ENCODE peak calls at places on chromosomes 13 and 19, in six cellular contexts. M is heart left ventricle, Q is tibial nerve, O is endodermal cell, J is fibroblast of lung, L is fibroblast of pulmonary artery. N is an unnamed sample.

GRCh38 chr13:80054806-80055205 is 286.1 kb downstream of the SPRY2 start:
- DNase-seq in M (no peak), Q (no peak), O (no peak), J (no peak), L (no peak), N (no peak)

GRCh38 chr19:46080561-46080960 is 39.8 kb upstream of the IGFL4 start:
- DNase-seq in M (no peak), Q (no peak), O (no peak), J (peak; percentile 56), L (peak; percentile 89), N (peak; percentile 59)

GRCh38 chr19:31257426-31258130 is 91.7 kb downstream of the TSHZ3 start:
- DNase-seq in M (no peak), Q (no peak), O (no peak), J (no peak), L (no peak), N (no peak)

GRCh38 chr13:80251403-80251802 is 89.5 kb downstream of the SPRY2 start:
- DNase-seq in M (no peak), Q (no peak), O (no peak), J (peak; percentile 52), L (peak; percentile 82), N (no peak)

GRCh38 chr19:3849092-3849491 is 19.7 kb downstream of the ZFR2 start:
- DNase-seq in M (no peak), Q (no peak), O (peak; percentile 88), J (no peak), L (peak; percentile 16), N (no peak)

GRCh38 chr13:112742583-112742982 is 52.7 kb downstream of the ATP11A start:
- DNase-seq in M (no peak), Q (no peak), O (no peak), J (no peak), L (no peak), N (no peak)

GRCh38 chr19:53294786-53295441 is 27.4 kb upstream of the VN1R4 start:
- DNase-seq in M (no peak), Q (no peak), O (peak; percentile 64), J (peak; percentile 7), L (no peak), N (no peak)

GRCh38 chr13:79407349-79407979 is 1.4 kb upstream of the RBM26 start:
- DNase-seq in M (no peak), Q (no peak), O (no peak), J (no peak), L (no peak), N (no peak)

GRCh38 chr19:13155472-13156284 is 5.5 kb downstream of the IER2 start:
- DNase-seq in M (peak; percentile 92), Q (peak; percentile 71), O (peak; percentile 94), J (peak; percentile 69), L (peak; percentile 90), N (no peak)

GRCh38 chr13:110387451-110388140 is 80.5 kb downstream of the COL4A2 start:
- DNase-seq in M (peak; percentile 71), Q (no peak), O (peak; percentile 74), J (peak; percentile 64), L (peak; percentile 70), N (no peak)

GRCh38 chr13:67771106-67771505 is 541.0 kb upstream of the PCDH9 start:
- DNase-seq in M (no peak), Q (no peak), O (no peak), J (no peak), L (no peak), N (no peak)

GRCh38 chr13:80339841-80340642 is 884 bp downstream of the SPRY2 start:
- DNase-seq in M (peak; percentile 83), Q (no peak), O (peak; percentile 71), J (peak; percentile 28), L (peak; percentile 42), N (no peak)

GRCh38 chr13:76225815-76226489 is 589.8 kb downstream of the LMO7 start:
- DNase-seq in M (peak; percentile 42), Q (no peak), O (no peak), J (peak; percentile 82), L (peak; percentile 19), N (no peak)

GRCh38 chr19:16668176-16668575 is 7.2 kb downstream of the TMEM38A start:
- DNase-seq in M (no peak), Q (no peak), O (no peak), J (no peak), L (no peak), N (no peak)

GRCh38 chr19:45267296-45267695 is 16.2 kb downstream of the MARK4 start:
- DNase-seq in M (no peak), Q (no peak), O (no peak), J (no peak), L (no peak), N (no peak)

GRCh38 chr13:42574435-42575311 is 721 bp downstream of the TNFSF11 start:
- DNase-seq in M (no peak), Q (no peak), O (peak; percentile 64), J (no peak), L (no peak), N (no peak)
- H3K4me3 ChIP-seq in M (peak overlapping the region; percentile 11), Q (no peak overlapping the region), O (peak overlapping the region; percentile 78), J (no peak overlapping the region), L (peak overlapping the region; percentile 41), N (no peak overlapping the region)

DNA sequence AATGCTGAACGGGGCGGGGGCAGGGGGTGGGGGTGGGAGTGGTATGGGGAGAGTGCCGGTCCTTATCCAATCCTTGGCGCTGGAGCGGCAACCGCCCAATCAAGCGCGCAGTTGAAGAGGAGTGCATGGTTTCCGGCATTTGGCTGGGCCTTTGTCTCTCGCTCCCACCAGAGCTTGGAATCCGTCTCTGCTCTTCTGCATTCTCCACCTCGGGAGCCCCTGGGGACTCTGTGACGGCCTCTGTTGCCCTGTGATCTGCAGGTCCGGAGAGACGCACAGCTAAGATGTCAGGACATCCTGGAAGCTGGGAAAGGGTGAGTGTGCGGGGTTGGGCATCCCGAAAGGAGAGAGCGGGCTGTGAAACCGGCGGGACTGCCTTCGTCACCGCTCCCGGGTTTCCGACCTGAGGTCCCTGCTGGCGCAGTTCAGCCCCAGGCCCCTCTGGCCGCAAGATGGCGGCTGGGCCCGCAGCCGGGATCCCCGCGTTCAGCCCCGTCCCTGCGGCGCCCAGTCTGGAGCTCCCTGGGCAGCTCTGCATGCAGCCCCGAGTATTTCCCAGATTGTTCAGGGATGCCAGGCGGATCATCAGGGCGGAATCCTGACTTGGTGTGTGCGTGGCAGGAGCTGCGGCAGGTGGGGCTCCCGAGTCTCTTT is 53.6 kb upstream of the ZNF254 start:
- DNase-seq in M (peak; percentile 93), Q (peak; percentile 77), O (peak; percentile 97), J (peak; percentile 91), L (peak; percentile 93), N (peak; percentile 68)
- TF ChIP-seq CTCF in M (no peak), Q (no peak), O (peak; percentile 38), J (no peak), L (no peak), N (no peak)

GRCh38 chr19:33062902-33063301 is 1.8 kb downstream of the RHPN2 start:
- DNase-seq in M (no peak), Q (no peak), O (no peak), J (no peak), L (no peak), N (no peak)
- H3K4me3 ChIP-seq in M (no peak overlapping the region), Q (no peak overlapping the region), O (peak overlapping the region; percentile 86), J (no peak overlapping the region), L (no peak overlapping the region), N (no peak overlapping the region)

DNA sequence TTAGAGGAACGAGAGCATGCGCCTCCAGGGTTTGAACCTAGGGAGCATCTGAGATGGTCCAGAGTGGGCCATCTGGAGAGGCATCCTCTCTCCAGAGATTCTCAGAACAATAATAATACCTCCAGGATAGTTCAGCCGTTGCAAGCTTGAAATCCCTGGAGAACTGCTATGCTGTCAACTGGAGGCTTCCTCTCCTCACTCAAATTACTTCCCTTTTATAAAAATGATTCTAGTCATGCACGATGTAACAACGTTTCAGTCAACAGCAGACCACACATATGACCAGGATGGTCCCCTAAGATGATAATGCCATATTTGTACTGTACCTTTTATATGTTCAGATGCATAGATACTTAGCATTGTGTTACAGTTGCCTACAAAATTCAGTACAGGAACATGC is 108.7 kb downstream of the SHISA2 start:
- DNase-seq in M (no peak), Q (no peak), O (peak; percentile 20), J (no peak), L (no peak), N (no peak)
- TF ChIP-seq CTCF in M (no peak), Q (no peak), O (no peak), J (no peak), L (no peak), N (no peak)

N was measured in AG09309.